ENCODE peak calls at places on chromosomes 7 and 10, in ten cellular contexts. A is CD8-positive, alpha-beta T cell; L is endothelial cell; Q is left ventricle myocardium inferior; V is tibial nerve; K is neural crest cell; E is left lung; R is psoas muscle; M is HFF-Myc; I is cardiac muscle cell. Z is an unnamed sample.

GRCh38 chr7:101099969-101100781 is 14.9 kb downstream of the TRIM56 start:
- DNase-seq in A (peak), L (no peak), Q (peak), V (peak), K (peak), E (peak), R (peak), M (peak), I (peak), Z (no peak)

GRCh38 chr10:61785410-61786105 is 115.9 kb upstream of the ARID5B start:
- DNase-seq in A (no peak), L (no peak), Q (no peak), V (no peak), K (no peak), E (no peak), R (no peak), M (no peak), I (no peak), Z (no peak)

GRCh38 chr7:148672041-148672440 is 26.7 kb upstream of the CUL1 start:
- DNase-seq in A (no peak), L (no peak), Q (no peak), V (no peak), K (no peak), E (no peak), R (no peak), M (no peak), I (no peak), Z (no peak)

GRCh38 chr10:91745086-91745831 is 53.0 kb upstream of the TNKS2 start:
- DNase-seq in A (no peak), L (peak), Q (no peak), V (no peak), K (no peak), E (no peak), R (no peak), M (no peak), I (peak), Z (no peak)

GRCh38 chr7:33597181-33597580 is 308.2 kb upstream of the BMPER start:
- DNase-seq in A (no peak), L (no peak), Q (no peak), V (no peak), K (no peak), E (no peak), R (no peak), M (no peak), I (no peak), Z (no peak)

GRCh38 chr10:119680050-119680449 is 28.9 kb downstream of the BAG3 start:
- DNase-seq in A (no peak), L (peak), Q (no peak), V (no peak), K (no peak), E (no peak), R (peak), M (peak), I (peak), Z (no peak)

GRCh38 chr7:50339990-50340500 is 35.5 kb downstream of the IKZF1 start:
- DNase-seq in A (no peak), L (no peak), Q (no peak), V (no peak), K (no peak), E (no peak), R (no peak), M (no peak), I (no peak), Z (no peak)

GRCh38 chr10:109931153-109931552 is 7.8 kb upstream of the XPNPEP1 start:
- DNase-seq in A (no peak), L (no peak), Q (no peak), V (peak), K (no peak), E (no peak), R (peak), M (no peak), I (peak), Z (no peak)

GRCh38 chr7:140509789-140510188 is 30.5 kb upstream of the MKRN1 start:
- DNase-seq in A (no peak), L (no peak), Q (no peak), V (no peak), K (no peak), E (no peak), R (no peak), M (no peak), I (no peak), Z (no peak)

GRCh38 chr10:93758911-93759410 is 1.2 kb downstream of the LGI1 start:
- DNase-seq in A (no peak), L (no peak), Q (no peak), V (no peak), K (no peak), E (no peak), R (no peak), M (no peak), I (no peak), Z (no peak)

GRCh38 chr7:24975647-24976260 is 4.2 kb downstream of the OSBPL3 start:
- DNase-seq in A (no peak), L (no peak), Q (no peak), V (no peak), K (no peak), E (no peak), R (no peak), M (no peak), I (no peak), Z (no peak)

GRCh38 chr10:116005301-116005700 is 267.7 kb downstream of the GFRA1 start:
- DNase-seq in A (no peak), L (no peak), Q (no peak), V (no peak), K (no peak), E (no peak), R (no peak), M (no peak), I (no peak), Z (no peak)

GRCh38 chr7:88169717-88170320 is 50.0 kb downstream of the SRI start:
- DNase-seq in A (no peak), L (no peak), Q (no peak), V (no peak), K (no peak), E (no peak), R (no peak), M (no peak), I (peak), Z (no peak)

GRCh38 chr7:47026733-47027450 is 555.0 kb downstream of the TNS3 start:
- DNase-seq in A (no peak), L (no peak), Q (peak), V (no peak), K (no peak), E (no peak), R (no peak), M (no peak), I (no peak), Z (no peak)

GRCh38 chr10:122019414-122019975 is 30.5 kb downstream of the TACC2 start:
- DNase-seq in A (no peak), L (no peak), Q (no peak), V (no peak), K (no peak), E (peak), R (peak), M (no peak), I (no peak), Z (no peak)

GRCh38 chr7:56491636-56492425 is 375.6 kb upstream of the NUPR2 start:
- DNase-seq in A (no peak), L (no peak), Q (no peak), V (no peak), K (no peak), E (no peak), R (no peak), M (no peak), I (no peak), Z (no peak)

GRCh38 chr7:16754869-16755317 is 1.3 kb downstream of the TSPAN13 start:
- DNase-seq in A (no peak), L (no peak), Q (no peak), V (no peak), K (no peak), E (no peak), R (no peak), M (no peak), I (no peak), Z (no peak)

GRCh38 chr10:124522903-124523260 is 61.3 kb downstream of the LHPP start:
- DNase-seq in A (no peak), L (no peak), Q (no peak), V (no peak), K (no peak), E (no peak), R (peak), M (no peak), I (no peak), Z (no peak)

GRCh38 chr10:96614515-96614914 is 27.7 kb upstream of the TM9SF3 start:
- DNase-seq in A (no peak), L (no peak), Q (no peak), V (no peak), K (no peak), E (no peak), R (no peak), M (peak), I (peak), Z (no peak)

GRCh38 chr7:20430664-20431063 is 100.0 kb downstream of the ITGB8 start:
- DNase-seq in A (no peak), L (no peak), Q (no peak), V (no peak), K (no peak), E (no peak), R (no peak), M (no peak), I (no peak), Z (no peak)

GRCh38 chr10:97081621-97082235 is 104.0 kb downstream of the SLIT1 start:
- DNase-seq in A (peak), L (peak), Q (peak), V (no peak), K (peak), E (peak), R (peak), M (peak), I (peak), Z (peak)

GRCh38 chr7:39085590-39086049 is 107.9 kb downstream of the POU6F2 start:
- DNase-seq in A (no peak), L (no peak), Q (no peak), V (no peak), K (no peak), E (no peak), R (no peak), M (no peak), I (peak), Z (no peak)

GRCh38 chr10:132183046-132183445 is 3.7 kb upstream of the DPYSL4 start:
- DNase-seq in A (no peak), L (no peak), Q (no peak), V (no peak), K (no peak), E (no peak), R (peak), M (no peak), I (no peak), Z (no peak)

GRCh38 chr10:4370376-4370775 is 455.6 kb upstream of the AKR1E2 start:
- DNase-seq in A (no peak), L (no peak), Q (no peak), V (no peak), K (no peak), E (no peak), R (no peak), M (no peak), I (no peak), Z (no peak)

GRCh38 chr10:4440260-4440659 is 385.7 kb upstream of the AKR1E2 start:
- DNase-seq in A (no peak), L (no peak), Q (no peak), V (no peak), K (no peak), E (no peak), R (no peak), M (no peak), I (no peak), Z (no peak)

GRCh38 chr10:77741746-77742145 is 104.1 kb upstream of the KCNMA1 start:
- DNase-seq in A (no peak), L (no peak), Q (no peak), V (no peak), K (no peak), E (no peak), R (no peak), M (no peak), I (no peak), Z (no peak)

DNA sequence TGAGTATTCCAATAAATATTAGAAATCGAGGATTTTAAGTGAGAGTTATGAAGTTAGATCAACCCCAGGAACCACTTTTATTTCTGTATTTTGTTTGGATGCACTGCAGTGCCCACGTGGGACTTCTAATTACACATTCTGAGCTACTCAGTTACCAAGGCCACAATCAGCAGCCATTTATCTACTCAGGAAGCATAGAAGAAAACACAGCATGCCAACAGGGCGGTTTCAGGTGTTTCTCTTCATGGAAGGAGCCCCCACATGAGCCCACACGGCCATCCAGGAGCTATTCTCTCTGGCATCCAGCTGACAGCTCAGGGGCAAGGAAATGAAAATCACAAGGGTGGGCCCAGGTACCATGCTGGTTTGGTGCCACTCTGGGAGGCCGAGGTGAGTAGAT is 266.5 kb upstream of the MKLN1 start:
- DNase-seq in A (no peak), L (no peak), Q (no peak), V (no peak), K (no peak), E (no peak), R (no peak), M (no peak), I (no peak), Z (no peak)
- TF ChIP-seq CTCF in A (no peak), L (no peak), Q (no peak), V (no peak), K (no peak), E (no peak), R (no peak), M (no peak), I (no peak), Z (no peak)

GRCh38 chr10:84599254-84599653 is 270.9 kb downstream of the CCSER2 start:
- DNase-seq in A (no peak), L (no peak), Q (no peak), V (no peak), K (no peak), E (no peak), R (no peak), M (no peak), I (no peak), Z (no peak)
- TF ChIP-seq CTCF in A (no peak), L (no peak), Q (no peak), V (no peak), K (no peak), E (no peak), R (no peak), M (no peak), I (no peak), Z (no peak)

DNA sequence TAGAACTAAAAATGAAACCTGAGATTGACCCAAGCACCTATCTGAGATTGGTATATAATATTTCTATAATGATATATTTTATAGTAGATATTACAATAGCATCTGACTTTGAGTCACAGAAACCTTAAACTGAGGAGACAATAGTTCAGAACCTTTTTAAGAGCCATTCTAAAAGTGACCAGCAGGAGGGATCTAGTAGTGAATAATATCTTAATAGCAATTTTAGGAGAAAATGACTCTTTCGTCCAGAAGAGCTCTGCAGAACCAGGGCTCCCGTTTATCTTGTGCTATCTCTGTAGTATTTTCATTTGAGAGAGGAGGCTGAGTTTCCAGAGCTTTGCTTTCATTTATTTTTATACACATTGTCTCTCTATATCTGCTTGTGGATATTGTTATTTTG is 68.1 kb downstream of the PODXL start:
- DNase-seq in A (no peak), L (no peak), Q (no peak), V (no peak), K (no peak), E (no peak), R (no peak), M (no peak), I (no peak), Z (no peak)
- TF ChIP-seq CTCF in A (peak), L (peak), Q (peak), V (peak), K (peak), E (no peak), R (peak), M (peak), I (peak), Z (no peak)

DNA sequence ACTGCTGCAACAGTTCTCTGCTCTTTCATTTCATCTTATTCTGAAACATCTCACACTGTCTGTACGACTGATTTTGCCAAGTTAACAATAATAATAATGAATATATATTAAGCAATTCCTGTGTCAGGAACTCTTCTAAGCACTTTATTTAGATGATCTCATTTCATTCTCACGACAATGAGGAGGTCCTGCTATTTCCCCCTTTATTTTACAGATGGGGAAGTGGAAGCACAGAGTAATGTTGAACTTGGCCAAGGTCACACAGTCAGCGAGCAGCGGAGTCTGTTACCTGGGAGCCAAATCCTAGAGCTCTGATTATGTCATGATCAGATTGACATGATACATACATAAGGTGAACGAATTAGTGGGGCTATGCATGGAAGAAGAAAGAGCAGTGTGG is 5.8 kb downstream of the MRC1 start:
- DNase-seq in A (no peak), L (no peak), Q (no peak), V (no peak), K (no peak), E (no peak), R (no peak), M (no peak), I (no peak), Z (no peak)
- TF ChIP-seq CTCF in A (no peak), L (no peak), Q (no peak), V (no peak), K (no peak), E (no peak), R (no peak), M (no peak), I (no peak), Z (no peak)

GRCh38 chr7:48703446-48703845 is 220.9 kb upstream of the CDC14C start:
- DNase-seq in A (no peak), L (no peak), Q (no peak), V (no peak), K (no peak), E (no peak), R (no peak), M (no peak), I (no peak), Z (no peak)

GRCh38 chr7:48710995-48711394 is 213.4 kb upstream of the CDC14C start:
- DNase-seq in A (no peak), L (no peak), Q (no peak), V (no peak), K (no peak), E (no peak), R (no peak), M (no peak), I (no peak), Z (no peak)

GRCh38 chr7:48708635-48709034 is 215.7 kb upstream of the CDC14C start:
- DNase-seq in A (no peak), L (no peak), Q (no peak), V (no peak), K (no peak), E (no peak), R (no peak), M (no peak), I (no peak), Z (no peak)
- TF ChIP-seq CTCF in A (no peak), L (no peak), Q (no peak), V (no peak), K (no peak), E (no peak), R (no peak), M (no peak), I (no peak), Z (no peak)

DNA sequence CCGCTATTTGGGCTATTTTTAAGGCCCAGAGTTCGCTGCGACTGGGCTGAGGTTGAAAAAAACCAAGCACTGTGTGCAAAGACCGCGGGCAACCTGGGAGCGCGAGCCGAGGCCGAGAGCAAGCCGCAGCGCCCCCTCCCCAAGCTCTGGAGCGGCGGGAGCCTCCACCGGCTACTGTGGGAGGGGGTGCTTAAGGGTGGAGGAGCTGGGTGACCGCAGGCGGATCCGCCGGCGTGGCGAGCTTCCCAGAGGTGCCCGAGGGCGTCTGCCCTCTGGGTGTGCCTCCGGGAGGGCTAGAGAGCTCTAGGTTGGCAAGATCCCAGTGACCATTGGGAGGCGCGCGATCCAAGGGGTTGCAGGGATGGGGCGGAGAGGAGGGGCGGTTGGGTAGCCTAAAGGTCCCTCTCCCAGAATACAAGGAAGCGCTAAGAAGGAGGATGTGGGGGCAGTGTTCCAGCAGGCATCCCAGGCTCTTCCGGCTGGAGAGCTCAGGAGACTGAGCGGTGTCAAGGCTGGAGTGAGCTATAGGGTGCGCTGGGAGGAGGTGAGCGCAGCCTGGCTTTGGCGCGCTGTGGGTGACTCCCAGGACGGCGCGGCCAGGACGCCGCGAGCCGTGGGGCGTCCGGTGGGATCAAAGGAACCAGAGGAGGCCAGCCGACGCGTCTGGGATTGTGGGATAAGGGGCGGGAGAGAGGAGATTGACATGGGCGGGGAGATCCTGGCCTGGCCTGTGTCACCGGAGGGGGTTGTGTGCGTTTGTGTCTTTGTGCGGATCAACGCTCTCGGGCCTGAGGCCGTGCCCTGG is 8.0 kb downstream of the DLX5 start:
- DNase-seq in A (no peak), L (no peak), Q (no peak), V (no peak), K (no peak), E (no peak), R (no peak), M (no peak), I (no peak), Z (no peak)
- TF ChIP-seq CTCF in A (no peak), L (no peak), Q (no peak), V (no peak), K (peak), E (no peak), R (no peak), M (no peak), I (no peak), Z (no peak)